ENCODE peak calls at places on chromosomes 4 and X, in eight cellular contexts. One of them, this sample, is unnamed.

GRCh38 chr4:42809419-42810084 is 83.0 kb upstream of the GRXCR1 start:
- DNase-seq in SK-N-SH: no peak
- DNase-seq in breast epithelium: no peak
- DNase-seq in HL-60: no peak
- DNase-seq in upper lobe of left lung: no peak
- DNase-seq in transverse colon: no peak
- DNase-seq in sigmoid colon: no peak
- DNase-seq in prostate gland: no peak
- DNase-seq in this sample: no peak

GRCh38 chr4:5460106-5460801 is 248.1 kb downstream of the EVC2 start:
- DNase-seq in SK-N-SH: peak; percentile 60
- DNase-seq in breast epithelium: no peak
- DNase-seq in HL-60: no peak
- DNase-seq in upper lobe of left lung: no peak
- DNase-seq in transverse colon: no peak
- DNase-seq in sigmoid colon: no peak
- DNase-seq in prostate gland: no peak
- DNase-seq in this sample: no peak

GRCh38 chr4:40909363-40909876 is 159.7 kb downstream of the NSUN7 start:
- DNase-seq in SK-N-SH: peak; percentile 73
- DNase-seq in breast epithelium: no peak
- DNase-seq in HL-60: no peak
- DNase-seq in upper lobe of left lung: no peak
- DNase-seq in transverse colon: no peak
- DNase-seq in sigmoid colon: peak; percentile 34
- DNase-seq in prostate gland: no peak
- DNase-seq in this sample: no peak

GRCh38 chrX:39690541-39691415 is 407.0 kb downstream of the BCOR start:
- DNase-seq in SK-N-SH: no peak
- DNase-seq in breast epithelium: no peak
- DNase-seq in HL-60: no peak
- DNase-seq in upper lobe of left lung: no peak
- DNase-seq in transverse colon: peak; percentile 19
- DNase-seq in sigmoid colon: no peak
- DNase-seq in prostate gland: no peak
- DNase-seq in this sample: no peak

GRCh38 chr4:98606879-98607278 is 51.5 kb downstream of the TSPAN5 start:
- DNase-seq in SK-N-SH: no peak
- DNase-seq in breast epithelium: no peak
- DNase-seq in HL-60: no peak
- DNase-seq in upper lobe of left lung: no peak
- DNase-seq in transverse colon: no peak
- DNase-seq in sigmoid colon: no peak
- DNase-seq in prostate gland: no peak
- DNase-seq in this sample: no peak

GRCh38 chrX:68929332-68930150 is 100.7 kb downstream of the EFNB1 start:
- DNase-seq in SK-N-SH: no peak
- DNase-seq in breast epithelium: no peak
- DNase-seq in HL-60: no peak
- DNase-seq in upper lobe of left lung: no peak
- DNase-seq in transverse colon: no peak
- DNase-seq in sigmoid colon: no peak
- DNase-seq in prostate gland: peak; percentile 16
- DNase-seq in this sample: no peak

GRCh38 chr4:8913858-8914460 is 42.3 kb upstream of the HMX1 start:
- DNase-seq in SK-N-SH: peak; percentile 23
- DNase-seq in breast epithelium: no peak
- DNase-seq in HL-60: no peak
- DNase-seq in upper lobe of left lung: peak; percentile 18
- DNase-seq in transverse colon: no peak
- DNase-seq in sigmoid colon: peak; percentile 33
- DNase-seq in prostate gland: no peak
- DNase-seq in this sample: no peak

GRCh38 chr4:156476359-156476758 is 495.2 kb downstream of the PDGFC start:
- DNase-seq in SK-N-SH: peak; percentile 4
- DNase-seq in breast epithelium: no peak
- DNase-seq in HL-60: no peak
- DNase-seq in upper lobe of left lung: no peak
- DNase-seq in transverse colon: no peak
- DNase-seq in sigmoid colon: no peak
- DNase-seq in prostate gland: no peak
- DNase-seq in this sample: no peak

GRCh38 chr4:117093581-117093980 is 8.2 kb upstream of the TRAM1L1 start:
- DNase-seq in SK-N-SH: no peak
- DNase-seq in breast epithelium: no peak
- DNase-seq in HL-60: no peak
- DNase-seq in upper lobe of left lung: no peak
- DNase-seq in transverse colon: no peak
- DNase-seq in sigmoid colon: no peak
- DNase-seq in prostate gland: no peak
- DNase-seq in this sample: no peak

GRCh38 chrX:318739-319578 is at the start of gene GTPBP6:
- DNase-seq in SK-N-SH: peak; percentile 93
- DNase-seq in breast epithelium: peak; percentile 100
- DNase-seq in HL-60: peak; percentile 91
- DNase-seq in upper lobe of left lung: peak; percentile 100
- DNase-seq in transverse colon: peak; percentile 100
- DNase-seq in sigmoid colon: peak; percentile 100
- DNase-seq in prostate gland: peak; percentile 100
- DNase-seq in this sample: peak; percentile 99

GRCh38 chrX:76893930-76894329 is 466.4 kb downstream of the MAGEE1 start:
- DNase-seq in SK-N-SH: no peak
- DNase-seq in breast epithelium: no peak
- DNase-seq in HL-60: no peak
- DNase-seq in upper lobe of left lung: no peak
- DNase-seq in transverse colon: no peak
- DNase-seq in sigmoid colon: no peak
- DNase-seq in prostate gland: no peak
- DNase-seq in this sample: no peak

GRCh38 chr4:65976287-65976686 is 306.0 kb upstream of the EPHA5 start:
- DNase-seq in SK-N-SH: no peak
- DNase-seq in breast epithelium: no peak
- DNase-seq in HL-60: no peak
- DNase-seq in upper lobe of left lung: no peak
- DNase-seq in transverse colon: no peak
- DNase-seq in sigmoid colon: no peak
- DNase-seq in prostate gland: no peak
- DNase-seq in this sample: no peak

GRCh38 chr4:56655209-56655626 is 25.9 kb downstream of the HOPX start:
- DNase-seq in SK-N-SH: peak; percentile 77
- DNase-seq in breast epithelium: no peak
- DNase-seq in HL-60: no peak
- DNase-seq in upper lobe of left lung: no peak
- DNase-seq in transverse colon: peak; percentile 26
- DNase-seq in sigmoid colon: peak; percentile 80
- DNase-seq in prostate gland: no peak
- DNase-seq in this sample: no peak

GRCh38 chrX:30283456-30284200 is 25.6 kb downstream of the NR0B1 start:
- DNase-seq in SK-N-SH: no peak
- DNase-seq in breast epithelium: no peak
- DNase-seq in HL-60: peak; percentile 23
- DNase-seq in upper lobe of left lung: no peak
- DNase-seq in transverse colon: no peak
- DNase-seq in sigmoid colon: no peak
- DNase-seq in prostate gland: no peak
- DNase-seq in this sample: no peak

GRCh38 chr4:122577808-122578781 is 42.8 kb downstream of the IL21 start:
- DNase-seq in SK-N-SH: peak; percentile 50
- DNase-seq in breast epithelium: no peak
- DNase-seq in HL-60: no peak
- DNase-seq in upper lobe of left lung: no peak
- DNase-seq in transverse colon: peak; percentile 43
- DNase-seq in sigmoid colon: no peak
- DNase-seq in prostate gland: peak; percentile 17
- DNase-seq in this sample: no peak

GRCh38 chr4:21191304-21191703 is 491.0 kb downstream of the PACRGL start:
- DNase-seq in SK-N-SH: no peak
- DNase-seq in breast epithelium: no peak
- DNase-seq in HL-60: no peak
- DNase-seq in upper lobe of left lung: no peak
- DNase-seq in transverse colon: no peak
- DNase-seq in sigmoid colon: no peak
- DNase-seq in prostate gland: no peak
- DNase-seq in this sample: no peak

GRCh38 chr4:145154573-145154972 is 25.8 kb downstream of the OTUD4 start:
- DNase-seq in SK-N-SH: no peak
- DNase-seq in breast epithelium: no peak
- DNase-seq in HL-60: no peak
- DNase-seq in upper lobe of left lung: no peak
- DNase-seq in transverse colon: no peak
- DNase-seq in sigmoid colon: no peak
- DNase-seq in prostate gland: no peak
- DNase-seq in this sample: no peak

DNA sequence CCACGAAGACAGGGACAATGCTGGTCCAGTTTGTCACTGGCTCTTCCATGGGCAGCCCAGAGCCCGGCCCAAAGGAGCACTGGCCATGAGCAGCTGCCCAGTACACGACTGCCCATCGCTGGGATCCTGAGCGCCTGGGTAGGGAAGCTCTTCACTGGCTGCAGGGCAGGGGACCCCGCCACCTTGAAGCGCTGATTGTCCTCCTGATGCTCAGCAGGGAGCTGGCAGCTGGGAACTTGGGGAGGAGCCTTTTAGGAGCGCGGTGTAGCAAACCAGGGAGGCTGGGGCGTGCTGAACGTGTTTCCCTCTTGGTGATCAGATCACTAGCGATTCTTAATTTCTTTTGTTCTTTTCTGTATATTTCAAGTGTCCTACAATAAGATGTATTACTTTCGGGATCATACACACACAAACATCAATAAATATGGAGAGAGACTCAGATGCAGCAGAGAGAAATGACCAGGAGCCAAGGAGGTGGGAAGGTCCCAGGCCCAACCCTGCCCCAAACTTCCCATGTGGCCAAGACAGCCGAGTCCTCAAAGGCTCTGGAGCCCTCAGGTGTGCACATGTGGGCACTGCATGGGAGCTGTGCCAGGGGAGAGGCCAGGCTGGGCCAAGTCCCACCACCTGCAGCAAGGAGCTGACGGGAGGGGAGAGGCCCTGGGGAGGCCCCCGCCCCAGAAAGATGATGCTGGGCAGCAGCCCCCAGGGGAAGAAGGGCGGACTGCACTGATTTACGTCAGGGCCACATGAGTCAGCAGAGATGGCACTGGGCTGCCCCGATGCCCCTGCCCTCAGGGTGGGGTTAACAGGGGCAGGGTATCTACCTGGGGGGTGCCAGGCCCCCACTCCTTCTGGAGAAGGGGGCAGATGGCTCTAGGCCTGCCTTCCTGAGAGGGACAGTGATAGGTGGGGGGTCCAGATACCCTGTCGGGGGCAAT is 1.6 kb downstream of the L1CAM start:
- DNase-seq in SK-N-SH: no peak
- DNase-seq in breast epithelium: no peak
- DNase-seq in HL-60: no peak
- DNase-seq in upper lobe of left lung: no peak
- DNase-seq in transverse colon: no peak
- DNase-seq in sigmoid colon: no peak
- DNase-seq in prostate gland: no peak
- DNase-seq in this sample: no peak
- TF ChIP-seq POLR2AphosphoS5 in SK-N-SH: no peak
- TF ChIP-seq POLR2AphosphoS5 in breast epithelium: no peak
- TF ChIP-seq POLR2AphosphoS5 in HL-60: no peak
- TF ChIP-seq POLR2AphosphoS5 in upper lobe of left lung: no peak
- TF ChIP-seq POLR2AphosphoS5 in transverse colon: no peak
- TF ChIP-seq POLR2AphosphoS5 in sigmoid colon: no peak
- TF ChIP-seq POLR2AphosphoS5 in prostate gland: no peak
- TF ChIP-seq POLR2AphosphoS5 in this sample: no peak

DNA sequence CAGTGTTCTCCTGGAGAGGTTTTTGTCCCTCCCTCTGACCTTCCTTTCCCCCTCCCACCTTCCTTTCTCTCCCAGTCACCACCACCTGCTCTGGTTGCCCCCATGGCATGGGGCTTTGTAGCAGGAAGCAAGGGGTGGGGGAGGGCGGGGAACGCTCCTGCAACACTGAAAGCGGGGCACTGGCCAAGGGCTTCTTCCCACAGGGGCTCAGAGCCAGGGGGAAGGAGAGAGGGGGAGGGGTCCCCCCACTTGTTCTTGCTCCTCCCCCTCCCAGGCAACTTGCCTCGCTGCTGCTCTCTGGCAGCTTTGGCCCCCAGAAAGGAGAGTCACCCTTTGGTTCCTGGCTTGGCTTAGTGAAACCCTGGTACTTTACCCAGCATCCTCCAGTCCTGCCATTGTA is 48.4 kb downstream of the BCORL1 start:
- DNase-seq in SK-N-SH: no peak
- DNase-seq in breast epithelium: no peak
- DNase-seq in HL-60: no peak
- DNase-seq in upper lobe of left lung: no peak
- DNase-seq in transverse colon: no peak
- DNase-seq in sigmoid colon: no peak
- DNase-seq in prostate gland: no peak
- DNase-seq in this sample: no peak
- H3K27me3 ChIP-seq in SK-N-SH: peaks cover 33% of the 10 kb centered on the region
- H3K27me3 ChIP-seq in breast epithelium: peaks cover 23% of the 10 kb centered on the region
- H3K27me3 ChIP-seq in HL-60: no peaks in the 10 kb centered on the region
- H3K27me3 ChIP-seq in upper lobe of left lung: no peaks in the 10 kb centered on the region
- H3K27me3 ChIP-seq in transverse colon: no peaks in the 10 kb centered on the region
- H3K27me3 ChIP-seq in sigmoid colon: no peaks in the 10 kb centered on the region
- H3K27me3 ChIP-seq in prostate gland: no peaks in the 10 kb centered on the region
- H3K27me3 ChIP-seq in this sample: no peaks in the 10 kb centered on the region

GRCh38 chr4:149995134-149995756 is 83.0 kb upstream of the DCLK2 start:
- DNase-seq in SK-N-SH: no peak
- DNase-seq in breast epithelium: no peak
- DNase-seq in HL-60: no peak
- DNase-seq in upper lobe of left lung: no peak
- DNase-seq in transverse colon: no peak
- DNase-seq in sigmoid colon: no peak
- DNase-seq in prostate gland: no peak
- DNase-seq in this sample: no peak

GRCh38 chr4:150001815-150002214 is 76.4 kb upstream of the DCLK2 start:
- DNase-seq in SK-N-SH: no peak
- DNase-seq in breast epithelium: no peak
- DNase-seq in HL-60: no peak
- DNase-seq in upper lobe of left lung: no peak
- DNase-seq in transverse colon: no peak
- DNase-seq in sigmoid colon: no peak
- DNase-seq in prostate gland: no peak
- DNase-seq in this sample: no peak

GRCh38 chr4:149997881-149998421 is 80.3 kb upstream of the DCLK2 start:
- DNase-seq in SK-N-SH: no peak
- DNase-seq in breast epithelium: no peak
- DNase-seq in HL-60: no peak
- DNase-seq in upper lobe of left lung: no peak
- DNase-seq in transverse colon: peak; percentile 27
- DNase-seq in sigmoid colon: no peak
- DNase-seq in prostate gland: no peak
- DNase-seq in this sample: no peak

GRCh38 chr4:150002561-150002960 is 75.7 kb upstream of the DCLK2 start:
- DNase-seq in SK-N-SH: no peak
- DNase-seq in breast epithelium: no peak
- DNase-seq in HL-60: no peak
- DNase-seq in upper lobe of left lung: no peak
- DNase-seq in transverse colon: no peak
- DNase-seq in sigmoid colon: no peak
- DNase-seq in prostate gland: no peak
- DNase-seq in this sample: no peak

GRCh38 chr4:149999485-150000074 is 78.7 kb upstream of the DCLK2 start:
- DNase-seq in SK-N-SH: peak; percentile 34
- DNase-seq in breast epithelium: no peak
- DNase-seq in HL-60: no peak
- DNase-seq in upper lobe of left lung: no peak
- DNase-seq in transverse colon: no peak
- DNase-seq in sigmoid colon: peak; percentile 71
- DNase-seq in prostate gland: no peak
- DNase-seq in this sample: no peak
- TF ChIP-seq POLR2AphosphoS5 in SK-N-SH: no peak
- TF ChIP-seq POLR2AphosphoS5 in breast epithelium: no peak
- TF ChIP-seq POLR2AphosphoS5 in HL-60: no peak
- TF ChIP-seq POLR2AphosphoS5 in upper lobe of left lung: no peak
- TF ChIP-seq POLR2AphosphoS5 in transverse colon: no peak
- TF ChIP-seq POLR2AphosphoS5 in sigmoid colon: no peak
- TF ChIP-seq POLR2AphosphoS5 in prostate gland: no peak
- TF ChIP-seq POLR2AphosphoS5 in this sample: no peak

GRCh38 chr4:78222575-78223186 is 165.6 kb downstream of the FRAS1 start:
- DNase-seq in SK-N-SH: no peak
- DNase-seq in breast epithelium: no peak
- DNase-seq in HL-60: no peak
- DNase-seq in upper lobe of left lung: no peak
- DNase-seq in transverse colon: no peak
- DNase-seq in sigmoid colon: no peak
- DNase-seq in prostate gland: no peak
- DNase-seq in this sample: no peak
- H3K27me3 ChIP-seq in SK-N-SH: no peaks in the 10 kb centered on the region
- H3K27me3 ChIP-seq in breast epithelium: no peaks in the 10 kb centered on the region
- H3K27me3 ChIP-seq in HL-60: no peaks in the 10 kb centered on the region
- H3K27me3 ChIP-seq in upper lobe of left lung: no peaks in the 10 kb centered on the region
- H3K27me3 ChIP-seq in transverse colon: no peaks in the 10 kb centered on the region
- H3K27me3 ChIP-seq in sigmoid colon: no peaks in the 10 kb centered on the region
- H3K27me3 ChIP-seq in prostate gland: no peaks in the 10 kb centered on the region
- H3K27me3 ChIP-seq in this sample: no peaks in the 10 kb centered on the region